ENCODE peak calls at places on chromosomes 12 and 14, in eight cellular contexts. One of them, this sample, is unnamed.

GRCh38 chr14:96502621-96503251 is 554 bp downstream of the PAPOLA start:
- DNase-seq in stimulated activated CD4-positive, alpha-beta T cell treated with anti-CD3 and anti-CD28 coated beads, Interleukin-1b, Interleukin-23, amount 100 ng/mL, for 1 hour: no peak
- DNase-seq in adrenal gland: peak; percentile 61
- DNase-seq in stimulated activated naive CD8-positive, alpha-beta T cell treated with anti-CD3 and anti-CD28 coated beads, Interleukin-15, Interleukin-2, amounts not matched to agents 100 U/mL and 50 U/mL, for 24 hours: peak; percentile 67
- DNase-seq in AG09319: no peak
- DNase-seq in NCI-H345: peak; percentile 39
- DNase-seq in NAMALWA: peak; percentile 61
- DNase-seq in HEK293T: peak; percentile 57
- DNase-seq in this sample: no peak

GRCh38 chr12:110531741-110532333 is 29.7 kb downstream of the RAD9B start:
- DNase-seq in stimulated activated CD4-positive, alpha-beta T cell treated with anti-CD3 and anti-CD28 coated beads, Interleukin-1b, Interleukin-23, amount 100 ng/mL, for 1 hour: no peak
- DNase-seq in adrenal gland: no peak
- DNase-seq in stimulated activated naive CD8-positive, alpha-beta T cell treated with anti-CD3 and anti-CD28 coated beads, Interleukin-15, Interleukin-2, amounts not matched to agents 100 U/mL and 50 U/mL, for 24 hours: no peak
- DNase-seq in AG09319: no peak
- DNase-seq in NCI-H345: no peak
- DNase-seq in NAMALWA: no peak
- DNase-seq in HEK293T: no peak
- DNase-seq in this sample: peak; percentile 46

GRCh38 chr14:89351364-89351957 is 65.6 kb downstream of the FOXN3 start:
- DNase-seq in stimulated activated CD4-positive, alpha-beta T cell treated with anti-CD3 and anti-CD28 coated beads, Interleukin-1b, Interleukin-23, amount 100 ng/mL, for 1 hour: no peak
- DNase-seq in adrenal gland: no peak
- DNase-seq in stimulated activated naive CD8-positive, alpha-beta T cell treated with anti-CD3 and anti-CD28 coated beads, Interleukin-15, Interleukin-2, amounts not matched to agents 100 U/mL and 50 U/mL, for 24 hours: peak; percentile 34
- DNase-seq in AG09319: no peak
- DNase-seq in NCI-H345: no peak
- DNase-seq in NAMALWA: peak; percentile 57
- DNase-seq in HEK293T: no peak
- DNase-seq in this sample: no peak

GRCh38 chr12:47156167-47156736 is 76.5 kb upstream of the AMIGO2 start:
- DNase-seq in stimulated activated CD4-positive, alpha-beta T cell treated with anti-CD3 and anti-CD28 coated beads, Interleukin-1b, Interleukin-23, amount 100 ng/mL, for 1 hour: no peak
- DNase-seq in adrenal gland: peak; percentile 72
- DNase-seq in stimulated activated naive CD8-positive, alpha-beta T cell treated with anti-CD3 and anti-CD28 coated beads, Interleukin-15, Interleukin-2, amounts not matched to agents 100 U/mL and 50 U/mL, for 24 hours: no peak
- DNase-seq in AG09319: no peak
- DNase-seq in NCI-H345: no peak
- DNase-seq in NAMALWA: no peak
- DNase-seq in HEK293T: no peak
- DNase-seq in this sample: no peak

GRCh38 chr12:121576851-121577391 is 3.9 kb downstream of the KDM2B start:
- DNase-seq in stimulated activated CD4-positive, alpha-beta T cell treated with anti-CD3 and anti-CD28 coated beads, Interleukin-1b, Interleukin-23, amount 100 ng/mL, for 1 hour: no peak
- DNase-seq in adrenal gland: no peak
- DNase-seq in stimulated activated naive CD8-positive, alpha-beta T cell treated with anti-CD3 and anti-CD28 coated beads, Interleukin-15, Interleukin-2, amounts not matched to agents 100 U/mL and 50 U/mL, for 24 hours: no peak
- DNase-seq in AG09319: peak; percentile 73
- DNase-seq in NCI-H345: no peak
- DNase-seq in NAMALWA: no peak
- DNase-seq in HEK293T: no peak
- DNase-seq in this sample: peak; percentile 81

GRCh38 chr14:50225067-50225973 is 6.1 kb downstream of the SOS2 start:
- DNase-seq in stimulated activated CD4-positive, alpha-beta T cell treated with anti-CD3 and anti-CD28 coated beads, Interleukin-1b, Interleukin-23, amount 100 ng/mL, for 1 hour: no peak
- DNase-seq in adrenal gland: peak; percentile 26
- DNase-seq in stimulated activated naive CD8-positive, alpha-beta T cell treated with anti-CD3 and anti-CD28 coated beads, Interleukin-15, Interleukin-2, amounts not matched to agents 100 U/mL and 50 U/mL, for 24 hours: no peak
- DNase-seq in AG09319: peak; percentile 70
- DNase-seq in NCI-H345: no peak
- DNase-seq in NAMALWA: no peak
- DNase-seq in HEK293T: no peak
- DNase-seq in this sample: peak; percentile 39

GRCh38 chr12:6795088-6795487 is 5.8 kb downstream of the CD4 start:
- DNase-seq in stimulated activated CD4-positive, alpha-beta T cell treated with anti-CD3 and anti-CD28 coated beads, Interleukin-1b, Interleukin-23, amount 100 ng/mL, for 1 hour: no peak
- DNase-seq in adrenal gland: no peak
- DNase-seq in stimulated activated naive CD8-positive, alpha-beta T cell treated with anti-CD3 and anti-CD28 coated beads, Interleukin-15, Interleukin-2, amounts not matched to agents 100 U/mL and 50 U/mL, for 24 hours: no peak
- DNase-seq in AG09319: no peak
- DNase-seq in NCI-H345: no peak
- DNase-seq in NAMALWA: no peak
- DNase-seq in HEK293T: no peak
- DNase-seq in this sample: no peak

GRCh38 chr14:63712123-63712522 is 15.7 kb downstream of the SGPP1 start:
- DNase-seq in stimulated activated CD4-positive, alpha-beta T cell treated with anti-CD3 and anti-CD28 coated beads, Interleukin-1b, Interleukin-23, amount 100 ng/mL, for 1 hour: no peak
- DNase-seq in adrenal gland: no peak
- DNase-seq in stimulated activated naive CD8-positive, alpha-beta T cell treated with anti-CD3 and anti-CD28 coated beads, Interleukin-15, Interleukin-2, amounts not matched to agents 100 U/mL and 50 U/mL, for 24 hours: no peak
- DNase-seq in AG09319: no peak
- DNase-seq in NCI-H345: no peak
- DNase-seq in NAMALWA: no peak
- DNase-seq in HEK293T: no peak
- DNase-seq in this sample: no peak

GRCh38 chr14:68655021-68655811 is 137.7 kb downstream of the ZFP36L1 start:
- DNase-seq in stimulated activated CD4-positive, alpha-beta T cell treated with anti-CD3 and anti-CD28 coated beads, Interleukin-1b, Interleukin-23, amount 100 ng/mL, for 1 hour: no peak
- DNase-seq in adrenal gland: no peak
- DNase-seq in stimulated activated naive CD8-positive, alpha-beta T cell treated with anti-CD3 and anti-CD28 coated beads, Interleukin-15, Interleukin-2, amounts not matched to agents 100 U/mL and 50 U/mL, for 24 hours: no peak
- DNase-seq in AG09319: no peak
- DNase-seq in NCI-H345: no peak
- DNase-seq in NAMALWA: no peak
- DNase-seq in HEK293T: no peak
- DNase-seq in this sample: no peak

GRCh38 chr12:132583311-132583710 is 27.1 kb downstream of the LRCOL1 start:
- DNase-seq in stimulated activated CD4-positive, alpha-beta T cell treated with anti-CD3 and anti-CD28 coated beads, Interleukin-1b, Interleukin-23, amount 100 ng/mL, for 1 hour: no peak
- DNase-seq in adrenal gland: no peak
- DNase-seq in stimulated activated naive CD8-positive, alpha-beta T cell treated with anti-CD3 and anti-CD28 coated beads, Interleukin-15, Interleukin-2, amounts not matched to agents 100 U/mL and 50 U/mL, for 24 hours: no peak
- DNase-seq in AG09319: no peak
- DNase-seq in NCI-H345: no peak
- DNase-seq in NAMALWA: no peak
- DNase-seq in HEK293T: no peak
- DNase-seq in this sample: no peak

GRCh38 chr12:30358113-30358512 is 337.6 kb downstream of the IPO8 start:
- DNase-seq in stimulated activated CD4-positive, alpha-beta T cell treated with anti-CD3 and anti-CD28 coated beads, Interleukin-1b, Interleukin-23, amount 100 ng/mL, for 1 hour: no peak
- DNase-seq in adrenal gland: no peak
- DNase-seq in stimulated activated naive CD8-positive, alpha-beta T cell treated with anti-CD3 and anti-CD28 coated beads, Interleukin-15, Interleukin-2, amounts not matched to agents 100 U/mL and 50 U/mL, for 24 hours: no peak
- DNase-seq in AG09319: no peak
- DNase-seq in NCI-H345: peak; percentile 72
- DNase-seq in NAMALWA: no peak
- DNase-seq in HEK293T: no peak
- DNase-seq in this sample: no peak

GRCh38 chr12:2664721-2665577 is 129.8 kb upstream of the FKBP4 start:
- DNase-seq in stimulated activated CD4-positive, alpha-beta T cell treated with anti-CD3 and anti-CD28 coated beads, Interleukin-1b, Interleukin-23, amount 100 ng/mL, for 1 hour: no peak
- DNase-seq in adrenal gland: no peak
- DNase-seq in stimulated activated naive CD8-positive, alpha-beta T cell treated with anti-CD3 and anti-CD28 coated beads, Interleukin-15, Interleukin-2, amounts not matched to agents 100 U/mL and 50 U/mL, for 24 hours: no peak
- DNase-seq in AG09319: no peak
- DNase-seq in NCI-H345: no peak
- DNase-seq in NAMALWA: no peak
- DNase-seq in HEK293T: no peak
- DNase-seq in this sample: no peak

GRCh38 chr12:130796985-130797686 is 41.9 kb downstream of the STX2 start:
- DNase-seq in stimulated activated CD4-positive, alpha-beta T cell treated with anti-CD3 and anti-CD28 coated beads, Interleukin-1b, Interleukin-23, amount 100 ng/mL, for 1 hour: no peak
- DNase-seq in adrenal gland: no peak
- DNase-seq in stimulated activated naive CD8-positive, alpha-beta T cell treated with anti-CD3 and anti-CD28 coated beads, Interleukin-15, Interleukin-2, amounts not matched to agents 100 U/mL and 50 U/mL, for 24 hours: peak; percentile 38
- DNase-seq in AG09319: no peak
- DNase-seq in NCI-H345: no peak
- DNase-seq in NAMALWA: no peak
- DNase-seq in HEK293T: no peak
- DNase-seq in this sample: no peak

GRCh38 chr12:50242751-50243191 is 40.5 kb downstream of the LIMA1 start:
- DNase-seq in stimulated activated CD4-positive, alpha-beta T cell treated with anti-CD3 and anti-CD28 coated beads, Interleukin-1b, Interleukin-23, amount 100 ng/mL, for 1 hour: no peak
- DNase-seq in adrenal gland: no peak
- DNase-seq in stimulated activated naive CD8-positive, alpha-beta T cell treated with anti-CD3 and anti-CD28 coated beads, Interleukin-15, Interleukin-2, amounts not matched to agents 100 U/mL and 50 U/mL, for 24 hours: no peak
- DNase-seq in AG09319: no peak
- DNase-seq in NCI-H345: no peak
- DNase-seq in NAMALWA: no peak
- DNase-seq in HEK293T: no peak
- DNase-seq in this sample: peak; percentile 77

GRCh38 chr12:124126950-124127349 is 153.9 kb downstream of the ZNF664 start:
- DNase-seq in stimulated activated CD4-positive, alpha-beta T cell treated with anti-CD3 and anti-CD28 coated beads, Interleukin-1b, Interleukin-23, amount 100 ng/mL, for 1 hour: no peak
- DNase-seq in adrenal gland: no peak
- DNase-seq in stimulated activated naive CD8-positive, alpha-beta T cell treated with anti-CD3 and anti-CD28 coated beads, Interleukin-15, Interleukin-2, amounts not matched to agents 100 U/mL and 50 U/mL, for 24 hours: no peak
- DNase-seq in AG09319: no peak
- DNase-seq in NCI-H345: no peak
- DNase-seq in NAMALWA: no peak
- DNase-seq in HEK293T: no peak
- DNase-seq in this sample: no peak

This sample was measured in BJ.